ENCODE peak calls at places on chromosomes 7 and 10, in five cellular contexts. E, P, Q, F and Y are unnamed samples.

GRCh38 chr10:97075961-97076525 is 109.7 kb downstream of the SLIT1 start:
- DNase-seq in E (no peak), P (no peak), Q (no peak), F (no peak), Y (no peak)

GRCh38 chr7:102469972-102470825 is 5.4 kb downstream of the LRWD1 start:
- DNase-seq in E (no peak), P (no peak), Q (no peak), F (no peak), Y (no peak)

GRCh38 chr10:100997364-100998182 is 2.0 kb upstream of the LZTS2 start:
- DNase-seq in E (peak; percentile 75), P (peak; percentile 83), Q (peak; percentile 70), F (peak; percentile 79), Y (peak; percentile 66)

GRCh38 chr7:74709880-74710671 is 52.6 kb downstream of the GTF2I start:
- DNase-seq in E (no peak), P (no peak), Q (peak; percentile 2), F (no peak), Y (no peak)

GRCh38 chr10:86970152-86970886 is 2.0 kb downstream of the ADIRF start:
- DNase-seq in E (no peak), P (no peak), Q (no peak), F (no peak), Y (no peak)

GRCh38 chr7:8208661-8209060 is 53.3 kb downstream of the ICA1 start:
- DNase-seq in E (no peak), P (no peak), Q (no peak), F (no peak), Y (no peak)

GRCh38 chr7:153835104-153835503 is 217.1 kb upstream of the DPP6 start:
- DNase-seq in E (no peak), P (no peak), Q (peak; percentile 21), F (no peak), Y (peak; percentile 56)

GRCh38 chr10:103861501-103861900 is 6.1 kb upstream of the SH3PXD2A start:
- DNase-seq in E (no peak), P (no peak), Q (no peak), F (no peak), Y (no peak)

GRCh38 chr7:16891338-16891737 is 9.6 kb upstream of the AGR3 start:
- DNase-seq in E (no peak), P (no peak), Q (peak; percentile 3), F (no peak), Y (no peak)

GRCh38 chr7:47670738-47671137 is 88.8 kb upstream of the TNS3 start:
- DNase-seq in E (no peak), P (no peak), Q (no peak), F (no peak), Y (no peak)

GRCh38 chr10:87976101-87976743 is 112.8 kb downstream of the PTEN start:
- DNase-seq in E (no peak), P (no peak), Q (no peak), F (no peak), Y (no peak)

GRCh38 chr7:30466266-30466665 is 12.3 kb downstream of the NOD1 start:
- DNase-seq in E (no peak), P (no peak), Q (no peak), F (peak; percentile 26), Y (no peak)